ENCODE peak calls at places on chromosome 16, in eight cellular contexts. J is psoas muscle, E is fibroblast of the aortic adventitia, F is AG04449, M is breast epithelium, L is adrenal gland, R is stomach, G is astrocyte of the cerebellum. H is an unnamed sample.

GRCh38 chr16:81518439-81518757 is 73.8 kb downstream of the CMIP start:
- DNase-seq in J (no peak), E (no peak), F (no peak), M (peak), L (no peak), R (no peak), G (no peak), H (no peak)

GRCh38 chr16:81733295-81733694 is 45.8 kb upstream of the PLCG2 start:
- DNase-seq in J (no peak), E (no peak), F (no peak), M (no peak), L (no peak), R (no peak), G (no peak), H (no peak)

GRCh38 chr16:57260294-57260929 is 15.4 kb downstream of the ARL2BP start:
- DNase-seq in J (no peak), E (peak), F (no peak), M (peak), L (no peak), R (peak), G (peak), H (peak)

GRCh38 chr16:76705883-76706282 is 428.7 kb downstream of the CNTNAP4 start:
- DNase-seq in J (no peak), E (no peak), F (no peak), M (no peak), L (no peak), R (no peak), G (no peak), H (no peak)

GRCh38 chr16:87060026-87060986 is 256.9 kb downstream of the C16orf95 start:
- DNase-seq in J (no peak), E (peak), F (no peak), M (no peak), L (peak), R (no peak), G (peak), H (peak)

GRCh38 chr16:4556112-4556511 is at the start of gene C16orf96:
- DNase-seq in J (no peak), E (peak), F (no peak), M (no peak), L (no peak), R (no peak), G (no peak), H (no peak)

GRCh38 chr16:56119138-56119537 is 72.2 kb upstream of the GNAO1 start:
- DNase-seq in J (no peak), E (no peak), F (no peak), M (no peak), L (no peak), R (no peak), G (no peak), H (no peak)

GRCh38 chr16:23035240-23035639 is 114.0 kb downstream of the USP31 start:
- DNase-seq in J (no peak), E (no peak), F (no peak), M (no peak), L (no peak), R (no peak), G (no peak), H (no peak)

GRCh38 chr16:30899794-30900193 is 3.4 kb downstream of the CTF1 start:
- DNase-seq in J (no peak), E (no peak), F (no peak), M (no peak), L (no peak), R (no peak), G (no peak), H (no peak)

GRCh38 chr16:23103603-23104002 is 45.6 kb downstream of the USP31 start:
- DNase-seq in J (no peak), E (no peak), F (no peak), M (no peak), L (no peak), R (no peak), G (no peak), H (no peak)

GRCh38 chr16:68915561-68915960 is 72.2 kb downstream of the TANGO6 start:
- DNase-seq in J (no peak), E (no peak), F (no peak), M (no peak), L (no peak), R (no peak), G (no peak), H (no peak)

GRCh38 chr16:79008036-79008868 is 592.3 kb downstream of the MAF start:
- DNase-seq in J (no peak), E (no peak), F (no peak), M (no peak), L (no peak), R (no peak), G (no peak), H (no peak)

GRCh38 chr16:10122546-10122945 is 59.7 kb downstream of the GRIN2A start:
- DNase-seq in J (no peak), E (no peak), F (no peak), M (no peak), L (no peak), R (no peak), G (no peak), H (no peak)

GRCh38 chr16:55832788-55833583 is at the start of gene CES1:
- DNase-seq in J (peak), E (no peak), F (no peak), M (no peak), L (peak), R (no peak), G (no peak), H (no peak)

GRCh38 chr16:65071371-65072311 is 50.2 kb downstream of the CDH11 start:
- DNase-seq in J (peak), E (peak), F (no peak), M (no peak), L (peak), R (no peak), G (no peak), H (peak)

GRCh38 chr16:396605-397004 is 394 bp upstream of the NME4 start:
- DNase-seq in J (no peak), E (peak), F (no peak), M (no peak), L (peak), R (no peak), G (no peak), H (no peak)

GRCh38 chr16:74700206-74701040 is at the start of gene MLKL:
- DNase-seq in J (peak), E (peak), F (no peak), M (no peak), L (peak), R (peak), G (no peak), H (peak)

GRCh38 chr16:81401035-81401950 is 43.3 kb upstream of the CMIP start:
- DNase-seq in J (peak), E (peak), F (no peak), M (peak), L (peak), R (no peak), G (no peak), H (peak)

GRCh38 chr16:976389-976931 is 5.1 kb upstream of the SOX8 start:
- DNase-seq in J (no peak), E (no peak), F (no peak), M (no peak), L (no peak), R (no peak), G (no peak), H (no peak)

GRCh38 chr16:11405331-11406176 is 60.3 kb downstream of the RMI2 start:
- DNase-seq in J (no peak), E (no peak), F (no peak), M (no peak), L (peak), R (peak), G (no peak), H (no peak)

GRCh38 chr16:27267037-27267677 is 1.4 kb downstream of the NSMCE1 start:
- DNase-seq in J (no peak), E (no peak), F (no peak), M (no peak), L (no peak), R (no peak), G (no peak), H (no peak)

DNA sequence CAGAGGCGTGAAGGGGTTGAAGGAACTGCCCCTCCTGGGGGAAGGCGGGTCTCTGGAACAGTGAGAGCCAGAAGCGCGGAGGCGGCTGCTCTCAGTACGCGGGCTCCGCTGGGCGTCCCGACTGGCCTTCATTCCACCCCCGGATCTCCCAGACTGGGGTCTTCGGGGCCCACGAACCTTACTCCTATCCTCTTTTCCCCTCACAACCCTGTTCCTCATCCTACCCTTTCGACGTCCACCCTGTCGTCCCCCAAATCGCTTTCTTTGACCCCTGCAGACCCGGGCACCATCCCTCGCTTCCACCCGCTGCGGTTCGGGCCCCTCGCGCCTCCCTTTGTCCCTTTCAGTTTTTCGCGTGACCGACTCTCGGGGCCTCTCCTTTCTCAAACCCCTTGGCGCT is 2114.6 kb downstream of the TP53TG3F start:
- DNase-seq in J (no peak), E (no peak), F (no peak), M (no peak), L (no peak), R (no peak), G (no peak), H (no peak)
- H3K4me3 ChIP-seq in J (no peak), E (no peak), F (no peak), M (no peak), L (no peak), R (no peak), G (no peak), H (no peak)

GRCh38 chr16:73124665-73125064 is 76.7 kb upstream of the ZFHX3 start:
- DNase-seq in J (no peak), E (no peak), F (no peak), M (no peak), L (peak), R (no peak), G (no peak), H (no peak)
- TF ChIP-seq CTCF in J (no peak), E (no peak), F (no peak), M (no peak), L (no peak), R (no peak), G (no peak), H (no peak)

GRCh38 chr16:12803203-12804093 is at the start of gene CPPED1:
- DNase-seq in J (peak), E (peak), F (peak), M (peak), L (peak), R (peak), G (peak), H (peak)

GRCh38 chr16:12805091-12805490 is 1.4 kb upstream of the CPPED1 start:
- DNase-seq in J (no peak), E (no peak), F (no peak), M (no peak), L (no peak), R (no peak), G (no peak), H (no peak)

GRCh38 chr16:12802661-12803060 is 1.0 kb downstream of the CPPED1 start:
- DNase-seq in J (no peak), E (no peak), F (no peak), M (no peak), L (no peak), R (no peak), G (no peak), H (no peak)

GRCh38 chr16:12802048-12802447 is 1.6 kb downstream of the CPPED1 start:
- DNase-seq in J (no peak), E (no peak), F (no peak), M (no peak), L (no peak), R (no peak), G (no peak), H (no peak)

DNA sequence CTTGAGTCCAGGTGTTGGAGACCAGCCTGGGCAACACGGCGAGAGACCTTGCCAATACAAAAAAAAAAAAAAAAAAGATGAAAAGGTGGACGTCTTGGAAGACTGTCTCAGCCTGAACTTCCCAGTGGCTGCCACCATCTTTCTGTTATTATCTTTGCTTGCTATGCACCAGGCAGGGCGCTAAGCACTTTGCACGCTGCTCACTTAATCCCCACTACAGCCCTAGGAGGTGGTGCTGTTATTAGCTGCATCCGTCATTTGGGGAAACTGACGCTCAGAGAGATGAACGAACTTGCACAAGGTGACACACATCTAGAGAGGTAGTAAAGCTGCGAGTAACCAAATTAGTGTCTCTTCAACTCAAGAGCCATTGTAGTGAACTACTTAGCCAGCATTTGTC is 708 bp upstream of the CPPED1 start:
- DNase-seq in J (no peak), E (no peak), F (no peak), M (no peak), L (no peak), R (no peak), G (no peak), H (no peak)
- H3K4me3 ChIP-seq in J (peak), E (peak), F (peak), M (peak), L (no peak), R (peak), G (peak), H (peak)

DNA sequence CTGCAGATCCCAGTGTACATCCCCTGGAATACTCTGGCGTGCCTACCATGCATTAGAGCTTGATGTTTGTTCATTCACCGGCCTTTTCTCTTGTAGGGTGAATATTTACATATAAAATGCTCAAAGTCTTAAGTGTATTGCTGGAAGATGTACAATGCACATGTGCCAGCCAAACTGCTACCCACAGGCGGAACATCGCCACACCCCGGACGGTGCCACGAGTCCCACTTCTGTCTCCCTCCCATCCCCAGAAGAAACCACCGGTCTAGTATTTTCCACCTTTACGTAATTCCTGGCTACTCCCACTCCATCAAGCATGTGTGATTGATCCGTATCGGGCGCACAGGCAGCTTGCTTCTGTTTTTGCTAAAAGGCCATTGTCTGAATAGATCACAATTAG is 4.1 kb downstream of the SLC38A8 start:
- DNase-seq in J (no peak), E (no peak), F (no peak), M (no peak), L (no peak), R (no peak), G (no peak), H (no peak)
- TF ChIP-seq CTCF in J (no peak), E (no peak), F (no peak), M (no peak), L (no peak), R (no peak), G (no peak), H (no peak)

DNA sequence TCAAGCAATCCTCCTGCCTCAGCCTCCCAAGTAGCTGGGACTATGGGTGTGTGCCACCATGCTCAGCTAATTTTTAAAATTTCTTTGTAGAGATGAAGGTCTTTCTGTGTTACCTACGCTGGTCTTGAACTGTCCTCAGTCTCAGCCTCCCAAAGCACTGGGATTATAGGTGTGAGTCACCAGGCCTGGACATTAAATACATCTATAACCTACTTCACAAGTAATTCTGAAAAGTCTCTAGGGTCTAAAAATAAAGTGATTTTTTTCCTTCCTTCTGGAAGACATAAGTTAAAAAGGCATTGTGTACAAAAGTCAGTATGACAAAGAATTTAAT is 118.3 kb downstream of the PARN start:
- DNase-seq in J (no peak), E (no peak), F (no peak), M (no peak), L (no peak), R (no peak), G (no peak), H (no peak)
- H3K4me3 ChIP-seq in J (no peak), E (no peak), F (no peak), M (no peak), L (no peak), R (no peak), G (no peak), H (no peak)

GRCh38 chr16:47143677-47144558 is at the start of gene NETO2:
- DNase-seq in J (peak), E (peak), F (no peak), M (no peak), L (peak), R (peak), G (no peak), H (peak)

GRCh38 chr16:47141773-47142468 is 1.8 kb downstream of the NETO2 start:
- DNase-seq in J (peak), E (peak), F (peak), M (peak), L (peak), R (peak), G (peak), H (peak)

GRCh38 chr16:47144559-47144877 is 773 bp upstream of the NETO2 start:
- DNase-seq in J (no peak), E (no peak), F (no peak), M (no peak), L (no peak), R (no peak), G (no peak), H (no peak)

GRCh38 chr16:47142469-47143328 is 1.0 kb downstream of the NETO2 start:
- DNase-seq in J (peak), E (peak), F (no peak), M (no peak), L (peak), R (peak), G (peak), H (peak)

GRCh38 chr16:47143329-47143676 is 442 bp downstream of the NETO2 start:
- DNase-seq in J (peak), E (peak), F (no peak), M (no peak), L (peak), R (peak), G (peak), H (peak)
- TF ChIP-seq CTCF in J (peak), E (peak), F (peak), M (peak), L (no peak), R (no peak), G (peak), H (peak)

DNA sequence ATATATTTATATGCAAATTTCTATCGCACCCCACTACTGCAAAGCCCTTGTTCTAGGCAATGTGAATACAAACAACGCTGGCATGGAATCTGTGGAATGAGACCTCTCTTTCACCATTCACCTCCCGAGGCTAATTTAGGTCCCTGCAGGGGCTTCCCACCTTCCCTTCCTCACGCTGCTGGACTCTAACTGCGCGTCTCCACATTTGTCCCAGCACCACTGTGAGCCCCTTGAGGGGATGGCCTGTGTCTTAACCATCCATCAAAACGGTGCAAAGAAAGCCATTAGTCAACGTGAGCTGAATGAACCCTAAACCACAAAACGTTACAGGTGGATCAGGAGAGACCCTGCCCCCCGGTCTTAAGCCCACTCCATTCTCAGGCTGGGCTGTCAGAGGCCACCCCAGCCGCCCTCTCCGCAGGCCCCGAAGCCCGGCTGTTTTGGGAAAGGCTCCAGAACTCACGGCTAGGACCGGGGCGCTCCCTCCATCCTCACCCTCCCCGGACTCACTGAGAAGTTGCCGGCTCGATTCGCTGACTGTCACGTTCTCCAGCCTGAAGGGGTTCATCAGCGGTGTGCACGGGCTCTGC is 1.5 kb downstream of the TMEM114 start:
- DNase-seq in J (no peak), E (no peak), F (no peak), M (no peak), L (no peak), R (no peak), G (no peak), H (no peak)
- H3K4me3 ChIP-seq in J (no peak), E (no peak), F (no peak), M (peak), L (no peak), R (no peak), G (no peak), H (no peak)

GRCh38 chr16:71894229-71894920 is 956 bp upstream of the IST1 start:
- DNase-seq in J (peak), E (peak), F (no peak), M (peak), L (peak), R (peak), G (peak), H (peak)
- TF ChIP-seq CTCF in J (no peak), E (no peak), F (no peak), M (no peak), L (no peak), R (no peak), G (no peak), H (peak)

H was measured in AG10803.